ENCODE peak calls at places on chromosomes 7 and 10, in eight cellular contexts. One of them, this sample, is unnamed. For H3K9me2, the result is how much of the 10 kb centered on the place peaks cover.

GRCh38 chr7:130263130-130263529 is 3.5 kb upstream of the CPA2 start:
- DNase-seq in HCT116: no peak
- DNase-seq in MM.1S: no peak
- DNase-seq in PC-9: no peak
- DNase-seq in hepatocyte: no peak
- DNase-seq in SK-N-SH: no peak
- DNase-seq in PC-3: no peak
- DNase-seq in GM23338: no peak
- DNase-seq in this sample: no peak

GRCh38 chr7:30472771-30473392 is 5.7 kb downstream of the NOD1 start:
- DNase-seq in HCT116: no peak
- DNase-seq in MM.1S: no peak
- DNase-seq in PC-9: no peak
- DNase-seq in hepatocyte: peak
- DNase-seq in SK-N-SH: no peak
- DNase-seq in PC-3: no peak
- DNase-seq in GM23338: no peak
- DNase-seq in this sample: no peak

GRCh38 chr10:48246501-48246900 is 28.0 kb downstream of the FRMPD2 start:
- DNase-seq in HCT116: no peak
- DNase-seq in MM.1S: no peak
- DNase-seq in PC-9: no peak
- DNase-seq in hepatocyte: no peak
- DNase-seq in SK-N-SH: no peak
- DNase-seq in PC-3: no peak
- DNase-seq in GM23338: no peak
- DNase-seq in this sample: no peak

GRCh38 chr10:21519981-21520436 is 5.5 kb downstream of the SKIDA1 start:
- DNase-seq in HCT116: no peak
- DNase-seq in MM.1S: peak
- DNase-seq in PC-9: no peak
- DNase-seq in hepatocyte: peak
- DNase-seq in SK-N-SH: no peak
- DNase-seq in PC-3: peak
- DNase-seq in GM23338: no peak
- DNase-seq in this sample: no peak

GRCh38 chr7:520503-521161 is 986 bp upstream of the PDGFA start:
- DNase-seq in HCT116: no peak
- DNase-seq in MM.1S: no peak
- DNase-seq in PC-9: no peak
- DNase-seq in hepatocyte: peak
- DNase-seq in SK-N-SH: no peak
- DNase-seq in PC-3: no peak
- DNase-seq in GM23338: peak
- DNase-seq in this sample: no peak

GRCh38 chr7:108561047-108561619 is 8.4 kb downstream of the THAP5 start:
- DNase-seq in HCT116: no peak
- DNase-seq in MM.1S: peak
- DNase-seq in PC-9: no peak
- DNase-seq in hepatocyte: no peak
- DNase-seq in SK-N-SH: no peak
- DNase-seq in PC-3: no peak
- DNase-seq in GM23338: no peak
- DNase-seq in this sample: no peak

GRCh38 chr10:99527526-99528255 is 5.1 kb upstream of the NKX2-3 start:
- DNase-seq in HCT116: no peak
- DNase-seq in MM.1S: no peak
- DNase-seq in PC-9: no peak
- DNase-seq in hepatocyte: no peak
- DNase-seq in SK-N-SH: peak
- DNase-seq in PC-3: no peak
- DNase-seq in GM23338: peak
- DNase-seq in this sample: no peak

GRCh38 chr7:81031243-81031642 is 112.4 kb upstream of the SEMA3C start:
- DNase-seq in HCT116: no peak
- DNase-seq in MM.1S: no peak
- DNase-seq in PC-9: no peak
- DNase-seq in hepatocyte: no peak
- DNase-seq in SK-N-SH: no peak
- DNase-seq in PC-3: peak
- DNase-seq in GM23338: no peak
- DNase-seq in this sample: no peak

GRCh38 chr7:23426876-23427275 is 43.4 kb downstream of the IGF2BP3 start:
- DNase-seq in HCT116: no peak
- DNase-seq in MM.1S: no peak
- DNase-seq in PC-9: no peak
- DNase-seq in hepatocyte: no peak
- DNase-seq in SK-N-SH: no peak
- DNase-seq in PC-3: no peak
- DNase-seq in GM23338: no peak
- DNase-seq in this sample: no peak

GRCh38 chr7:104160375-104160774 is 47.4 kb downstream of the ORC5 start:
- DNase-seq in HCT116: no peak
- DNase-seq in MM.1S: peak
- DNase-seq in PC-9: no peak
- DNase-seq in hepatocyte: peak
- DNase-seq in SK-N-SH: peak
- DNase-seq in PC-3: peak
- DNase-seq in GM23338: peak
- DNase-seq in this sample: peak

DNA sequence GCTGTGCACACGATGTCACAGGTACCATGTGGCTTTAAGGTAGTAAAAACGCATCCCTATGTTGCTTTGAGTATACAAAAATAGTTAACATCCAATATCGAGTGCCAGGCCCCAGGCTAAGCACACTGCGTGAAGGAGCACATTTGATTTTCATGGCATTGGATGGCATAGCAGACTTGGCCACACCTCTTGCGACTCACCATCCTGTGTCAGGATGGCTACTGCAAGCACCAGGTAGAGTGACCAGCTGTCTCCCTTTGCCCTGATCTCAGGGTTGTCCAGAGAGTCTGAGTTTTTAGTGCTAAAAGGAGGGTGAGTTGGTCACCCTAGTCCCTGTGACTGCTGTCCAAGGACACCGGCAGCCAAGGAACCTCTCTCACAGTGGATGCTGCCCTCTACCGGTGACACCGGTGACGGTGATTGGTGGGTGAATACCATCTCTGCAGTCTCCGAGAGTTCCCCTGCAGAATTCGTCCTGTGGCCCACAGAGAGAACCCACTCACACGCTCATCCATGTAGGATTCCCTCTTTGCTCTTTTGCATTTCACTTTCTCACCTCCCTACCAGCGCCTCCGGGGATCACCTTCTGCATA is 76.1 kb downstream of the BICC1 start:
- DNase-seq in HCT116: no peak
- DNase-seq in MM.1S: no peak
- DNase-seq in PC-9: no peak
- DNase-seq in hepatocyte: no peak
- DNase-seq in SK-N-SH: no peak
- DNase-seq in PC-3: peak
- DNase-seq in GM23338: peak
- DNase-seq in this sample: no peak
- TF ChIP-seq CTCF in HCT116: no peak
- TF ChIP-seq CTCF in MM.1S: no peak
- TF ChIP-seq CTCF in PC-9: no peak
- TF ChIP-seq CTCF in hepatocyte: no peak
- TF ChIP-seq CTCF in SK-N-SH: no peak
- TF ChIP-seq CTCF in PC-3: no peak
- TF ChIP-seq CTCF in GM23338: peak
- TF ChIP-seq CTCF in this sample: no peak

DNA sequence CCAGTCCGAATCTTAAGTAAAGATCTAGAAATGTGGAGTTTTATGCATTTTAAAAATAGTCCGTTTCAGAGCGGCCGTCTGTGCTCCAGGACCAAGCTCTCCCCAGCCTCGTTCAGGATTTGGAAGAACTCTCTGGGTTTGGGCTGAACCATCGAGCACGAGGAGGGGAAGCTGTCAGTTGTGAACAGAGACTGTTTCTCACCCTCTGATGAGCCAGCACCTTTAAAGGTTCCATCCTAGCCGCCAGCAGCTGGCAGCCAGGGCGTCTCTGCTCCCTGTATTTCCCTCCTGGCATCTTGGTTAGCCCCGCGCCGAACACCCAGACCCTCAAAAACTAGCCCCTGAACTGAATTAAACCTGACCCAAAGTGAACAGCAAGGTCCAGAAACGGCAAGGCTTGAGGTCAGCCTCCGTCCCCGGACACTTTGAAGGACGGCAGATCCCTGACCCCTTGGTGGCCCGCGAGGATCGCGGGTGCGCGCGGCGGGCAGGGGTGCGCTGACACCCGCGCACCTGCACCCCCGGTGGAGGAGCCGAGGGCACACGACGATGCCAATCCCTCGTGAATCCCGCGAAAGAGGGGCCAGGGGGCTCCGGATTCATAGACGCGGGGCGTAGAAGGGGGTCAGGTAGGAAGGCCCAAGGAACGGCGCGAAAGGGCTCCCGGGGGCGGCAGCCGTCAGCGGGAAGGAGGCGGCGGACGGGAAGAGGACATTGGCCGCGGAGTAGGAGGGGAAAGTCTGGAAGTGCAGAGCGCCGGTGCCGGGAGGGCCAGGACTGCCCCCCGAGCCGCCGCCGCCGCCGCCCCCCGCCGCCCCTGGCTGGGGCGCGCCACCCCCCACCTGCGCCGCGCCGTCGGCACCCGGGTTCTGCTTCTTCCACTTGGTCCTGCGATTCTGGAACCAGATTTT is 2.8 kb downstream of the NKX1-2 start:
- DNase-seq in HCT116: no peak
- DNase-seq in MM.1S: no peak
- DNase-seq in PC-9: no peak
- DNase-seq in hepatocyte: no peak
- DNase-seq in SK-N-SH: peak
- DNase-seq in PC-3: no peak
- DNase-seq in GM23338: peak
- DNase-seq in this sample: no peak
- H3K4me3 ChIP-seq in HCT116: no peak
- H3K4me3 ChIP-seq in MM.1S: no peak
- H3K4me3 ChIP-seq in PC-9: no peak
- H3K4me3 ChIP-seq in hepatocyte: peak
- H3K4me3 ChIP-seq in SK-N-SH: no peak
- H3K4me3 ChIP-seq in PC-3: no peak
- H3K4me3 ChIP-seq in GM23338: peak
- H3K4me3 ChIP-seq in this sample: no peak

DNA sequence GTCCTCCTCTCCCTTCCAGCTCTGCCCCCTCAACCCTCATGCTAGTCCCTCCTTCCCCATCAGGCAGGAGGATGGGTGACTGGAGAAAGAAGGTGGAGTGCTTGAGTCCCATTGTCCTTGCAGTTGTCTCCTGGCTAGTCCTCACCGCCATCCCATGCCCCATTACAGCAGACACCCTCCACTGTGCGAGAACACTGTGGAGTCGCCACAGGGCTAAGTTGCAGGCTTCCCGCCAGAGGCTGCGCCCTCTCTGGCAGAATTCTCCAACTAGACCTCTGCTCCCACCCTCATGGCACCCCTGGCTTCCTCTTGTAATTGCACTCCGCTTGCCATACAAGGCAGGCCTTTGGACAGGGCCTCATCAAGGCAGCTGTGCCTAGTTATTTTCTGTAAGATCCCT is 3.1 kb downstream of the GIMAP2 start:
- DNase-seq in HCT116: no peak
- DNase-seq in MM.1S: no peak
- DNase-seq in PC-9: no peak
- DNase-seq in hepatocyte: no peak
- DNase-seq in SK-N-SH: no peak
- DNase-seq in PC-3: no peak
- DNase-seq in GM23338: peak
- DNase-seq in this sample: no peak
- H3K9me2 ChIP-seq in HCT116: under half
- H3K9me2 ChIP-seq in MM.1S: under half
- H3K9me2 ChIP-seq in PC-9: under half
- H3K9me2 ChIP-seq in hepatocyte: under half
- H3K9me2 ChIP-seq in SK-N-SH: under half
- H3K9me2 ChIP-seq in PC-3: under half
- H3K9me2 ChIP-seq in GM23338: under half
- H3K9me2 ChIP-seq in this sample: under half

GRCh38 chr10:88880287-88881094 is 446 bp downstream of the STAMBPL1 start:
- DNase-seq in HCT116: peak
- DNase-seq in MM.1S: peak
- DNase-seq in PC-9: peak
- DNase-seq in hepatocyte: peak
- DNase-seq in SK-N-SH: peak
- DNase-seq in PC-3: peak
- DNase-seq in GM23338: peak
- DNase-seq in this sample: peak
- TF ChIP-seq CTCF in HCT116: peak
- TF ChIP-seq CTCF in MM.1S: no peak
- TF ChIP-seq CTCF in PC-9: peak
- TF ChIP-seq CTCF in hepatocyte: peak
- TF ChIP-seq CTCF in SK-N-SH: peak
- TF ChIP-seq CTCF in PC-3: no peak
- TF ChIP-seq CTCF in GM23338: no peak
- TF ChIP-seq CTCF in this sample: peak

DNA sequence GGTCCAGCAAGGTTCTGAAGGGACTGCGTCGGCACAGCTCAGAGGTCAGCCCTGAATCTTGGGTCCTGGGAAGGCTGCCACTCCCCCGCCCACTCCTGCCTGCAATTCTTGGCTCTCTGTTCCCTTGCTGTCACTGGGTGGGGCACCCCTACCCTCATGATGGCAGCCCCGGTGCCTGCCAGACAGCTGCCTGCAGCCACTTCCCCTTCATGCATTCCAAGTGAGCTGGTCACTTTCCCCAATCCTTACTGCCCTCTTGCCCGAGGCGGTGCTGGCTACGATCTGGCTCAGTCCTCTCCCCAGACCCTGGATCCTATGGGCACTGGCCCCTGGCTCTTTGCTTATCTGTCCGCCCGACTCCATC is 14.2 kb downstream of the MYL10 start:
- DNase-seq in HCT116: no peak
- DNase-seq in MM.1S: no peak
- DNase-seq in PC-9: peak
- DNase-seq in hepatocyte: no peak
- DNase-seq in SK-N-SH: no peak
- DNase-seq in PC-3: peak
- DNase-seq in GM23338: no peak
- DNase-seq in this sample: no peak
- H3K4me3 ChIP-seq in HCT116: no peak
- H3K4me3 ChIP-seq in MM.1S: no peak
- H3K4me3 ChIP-seq in PC-9: no peak
- H3K4me3 ChIP-seq in hepatocyte: no peak
- H3K4me3 ChIP-seq in SK-N-SH: no peak
- H3K4me3 ChIP-seq in PC-3: no peak
- H3K4me3 ChIP-seq in GM23338: no peak
- H3K4me3 ChIP-seq in this sample: no peak

DNA sequence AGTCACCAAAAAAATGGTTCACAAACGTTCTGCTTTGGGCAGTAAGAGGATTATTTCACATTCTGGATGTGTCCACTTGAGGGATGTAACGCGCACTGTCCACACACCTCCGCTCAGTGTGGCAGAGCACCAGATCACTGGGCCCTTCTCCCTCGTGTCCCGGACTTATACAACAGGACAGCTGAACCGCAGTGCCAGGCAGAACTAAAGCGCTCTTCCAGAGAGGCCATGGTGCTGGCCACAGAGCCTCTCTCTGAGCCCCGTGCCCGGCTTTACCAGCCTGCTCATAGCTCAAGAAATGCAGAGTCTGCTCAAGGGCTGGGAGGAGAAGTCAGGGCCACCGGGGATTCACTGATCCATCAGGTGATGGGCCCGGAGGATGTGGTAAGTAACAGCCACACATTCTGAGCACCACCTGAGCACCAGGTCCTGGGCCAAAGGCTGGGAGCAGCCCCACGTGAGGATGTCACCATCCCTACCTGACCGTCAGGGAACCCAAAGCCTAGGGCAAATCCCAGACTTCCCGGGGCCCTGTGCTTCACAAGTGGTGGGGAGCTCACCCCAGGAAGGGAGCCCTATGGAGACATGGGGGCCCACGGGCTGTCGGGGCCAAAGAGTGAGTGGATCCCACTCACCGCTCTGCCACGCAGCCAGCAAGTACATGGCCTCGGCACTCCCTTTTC is 74.9 kb downstream of the FAM53B start:
- DNase-seq in HCT116: no peak
- DNase-seq in MM.1S: no peak
- DNase-seq in PC-9: no peak
- DNase-seq in hepatocyte: no peak
- DNase-seq in SK-N-SH: no peak
- DNase-seq in PC-3: no peak
- DNase-seq in GM23338: no peak
- DNase-seq in this sample: no peak
- H3K9me2 ChIP-seq in HCT116: under half
- H3K9me2 ChIP-seq in MM.1S: under half
- H3K9me2 ChIP-seq in PC-9: under half
- H3K9me2 ChIP-seq in hepatocyte: under half
- H3K9me2 ChIP-seq in SK-N-SH: under half
- H3K9me2 ChIP-seq in PC-3: under half
- H3K9me2 ChIP-seq in GM23338: under half
- H3K9me2 ChIP-seq in this sample: under half